ENCODE peak calls at places on chromosome 2, in four cellular contexts. I is H1, W is HepG2, Q is GM12891. F is an unnamed sample.

GRCh38 chr2:38154395-38154794 is 78.4 kb upstream of the CYP1B1 start:
- DNase-seq in W (no peak), Q (no peak), I (no peak), F (no peak)

GRCh38 chr2:161946489-161947107 is 127.4 kb downstream of the DPP4 start:
- DNase-seq in W (peak; percentile 18), I (no peak), Q (no peak), F (no peak)

GRCh38 chr2:232913903-232914302 is 43.8 kb downstream of the SNORC start:
- DNase-seq in I (no peak), W (no peak), Q (no peak), F (no peak)

GRCh38 chr2:219661955-219662395 is 34.5 kb downstream of the SLC4A3 start:
- DNase-seq in Q (no peak), I (no peak), W (no peak), F (no peak)

GRCh38 chr2:225192869-225193268 is 150.6 kb upstream of the DOCK10 start:
- DNase-seq in Q (no peak), I (no peak), W (no peak), F (no peak)

GRCh38 chr2:212520340-212520739 is 18.3 kb downstream of the ERBB4 start:
- DNase-seq in I (no peak), W (peak; percentile 21), Q (no peak), F (no peak)

GRCh38 chr2:219127236-219127635 is 33.4 kb downstream of the NHEJ1 start:
- DNase-seq in I (no peak), W (no peak), Q (no peak), F (no peak)

GRCh38 chr2:89848763-89849162 is 1157.3 kb downstream of the RPIA start:
- DNase-seq in I (no peak), Q (no peak), W (no peak), F (no peak)

GRCh38 chr2:98778741-98779483 is 48.0 kb upstream of the MGAT4A start:
- DNase-seq in W (no peak), I (no peak), Q (no peak), F (no peak)

GRCh38 chr2:134359367-134360081 is 105.7 kb downstream of the MGAT5 start:
- DNase-seq in W (peak; percentile 88), I (no peak), Q (no peak), F (no peak)

GRCh38 chr2:48914477-48915077 is 159.1 kb upstream of the LHCGR start:
- DNase-seq in I (no peak), Q (no peak), W (no peak), F (no peak)

GRCh38 chr2:221588306-221588985 is 16.3 kb upstream of the EPHA4 start:
- DNase-seq in W (no peak), I (no peak), Q (no peak), F (no peak)

GRCh38 chr2:158204741-158205165 is 103.1 kb downstream of the UPP2 start:
- DNase-seq in I (no peak), Q (no peak), W (no peak), F (no peak)

GRCh38 chr2:223524066-223524465 is 78.1 kb downstream of the SCG2 start:
- DNase-seq in Q (no peak), I (no peak), W (no peak), F (no peak)

GRCh38 chr2:71858056-71858455 is 289.6 kb downstream of the CYP26B1 start:
- DNase-seq in W (no peak), I (no peak), Q (no peak), F (no peak)

GRCh38 chr2:62014102-62014501 is 108.6 kb downstream of the COMMD1 start:
- DNase-seq in I (no peak), Q (no peak), W (peak; percentile 38), F (no peak)
- TF ChIP-seq TAF1 in I (no peak), Q (no peak), W (no peak), F (no peak)

GRCh38 chr2:3453196-3453845 is 66.0 kb downstream of the ADI1 start:
- DNase-seq in W (no peak), Q (no peak), I (peak; percentile 32), F (no peak)

GRCh38 chr2:3457524-3458395 is 61.6 kb downstream of the ADI1 start:
- DNase-seq in I (no peak), Q (no peak), W (no peak), F (no peak)

GRCh38 chr2:3454802-3455201 is 64.5 kb downstream of the ADI1 start:
- DNase-seq in I (no peak), Q (no peak), W (no peak), F (no peak)

GRCh38 chr2:3458396-3459184 is 60.7 kb downstream of the ADI1 start:
- DNase-seq in Q (no peak), W (no peak), I (no peak), F (no peak)

DNA sequence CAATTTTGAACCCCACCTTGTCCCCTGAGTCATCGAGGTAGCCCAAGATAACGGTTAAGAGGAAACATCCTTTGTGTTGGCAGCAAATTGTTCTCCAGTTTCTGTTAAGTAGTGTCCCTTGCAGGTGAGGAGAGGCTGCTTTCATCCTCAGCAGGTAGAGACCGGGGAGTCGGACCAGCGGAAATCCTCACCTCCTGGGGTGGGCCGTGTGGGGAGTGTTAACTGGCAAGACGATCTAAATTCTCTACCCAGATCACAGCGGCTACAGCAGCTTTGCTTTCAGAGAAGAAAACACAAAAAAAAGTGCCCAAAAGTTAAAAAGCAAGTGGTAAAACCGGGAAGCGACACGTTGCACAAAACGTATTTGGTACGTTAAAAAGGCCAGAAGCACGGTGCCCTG is 63.2 kb downstream of the ADI1 start:
- DNase-seq in I (no peak), Q (no peak), W (no peak), F (no peak)
- TF ChIP-seq POLR2AphosphoS5 in I (no peak), Q (no peak), W (no peak), F (no peak)

GRCh38 chr2:120104002-120104467 is 91.2 kb downstream of the EPB41L5 start:
- DNase-seq in W (no peak), Q (no peak), I (no peak), F (no peak)
- TF ChIP-seq POLR2A in W (no peak), Q (no peak), I (no peak), F (no peak)

GRCh38 chr2:192377174-192377573 is 182.4 kb upstream of the TMEFF2 start:
- DNase-seq in I (no peak), Q (no peak), W (no peak), F (no peak)

GRCh38 chr2:192373754-192374153 is 179.0 kb upstream of the TMEFF2 start:
- DNase-seq in Q (no peak), W (no peak), I (no peak), F (no peak)

DNA sequence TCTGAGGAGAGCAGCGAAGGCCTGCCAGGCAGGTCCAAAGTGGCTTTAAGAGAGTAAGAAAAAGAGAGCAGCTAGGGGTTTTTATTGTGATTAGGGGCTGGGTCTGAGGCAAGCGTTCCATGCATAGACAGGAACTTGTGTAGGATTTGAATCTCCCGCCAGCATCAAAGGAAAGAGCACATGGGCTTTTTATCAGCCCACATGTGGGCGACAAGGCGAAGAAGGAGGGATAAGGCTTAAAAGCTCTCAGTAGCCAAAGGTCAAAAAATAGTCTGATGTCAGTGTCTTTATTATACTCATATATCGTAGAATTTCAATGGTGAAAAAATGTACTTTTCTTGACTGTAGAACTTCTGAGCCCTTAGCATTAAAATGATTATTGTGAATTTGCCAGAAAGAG is 178.5 kb upstream of the TMEFF2 start:
- DNase-seq in I (no peak), W (no peak), Q (no peak), F (no peak)
- TF ChIP-seq TAF1 in I (no peak), W (no peak), Q (no peak), F (no peak)

GRCh38 chr2:217186565-217187218 is 326.8 kb upstream of the TNP1 start:
- DNase-seq in W (no peak), I (no peak), Q (no peak), F (no peak)
- TF ChIP-seq POLR2AphosphoS5 in W (no peak), I (no peak), Q (no peak), F (no peak)

DNA sequence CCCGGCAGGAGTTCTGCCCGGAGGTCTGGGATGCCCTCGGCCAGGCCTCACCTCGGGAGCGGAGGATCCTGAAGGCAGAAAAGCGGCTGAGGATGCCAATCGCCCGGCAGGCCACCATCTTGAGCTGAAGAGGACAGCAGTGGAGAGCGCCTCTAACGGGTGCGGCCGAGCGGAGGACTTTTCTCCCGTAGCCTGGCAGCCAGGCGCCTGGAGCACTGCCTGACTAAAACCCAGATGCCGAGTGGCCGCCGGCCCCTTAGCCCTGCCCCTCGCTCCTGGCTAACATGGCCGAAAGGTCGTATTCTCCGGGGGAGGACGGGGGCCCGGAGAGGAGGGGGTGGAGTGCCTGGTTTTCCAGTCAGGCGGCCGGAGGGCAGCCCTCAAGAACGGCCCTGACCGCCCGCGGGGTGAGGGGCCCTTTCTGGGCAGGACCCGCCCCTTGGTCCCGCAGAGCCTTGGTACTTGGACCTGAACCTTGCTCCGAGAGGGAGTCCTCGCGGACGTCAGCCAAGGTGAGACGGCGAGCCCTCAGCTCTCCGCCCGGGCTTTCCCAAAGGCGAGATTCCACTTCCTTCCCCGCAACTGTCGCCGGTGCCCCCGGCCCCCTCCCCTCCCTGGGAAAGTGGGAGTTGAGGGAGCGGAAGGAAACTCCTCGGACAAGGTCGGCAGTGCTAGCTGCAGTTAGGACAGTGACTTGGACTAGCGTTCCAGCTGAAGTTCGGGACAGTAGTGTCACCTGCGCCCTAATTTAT is at the start of the genes HADHA and HADHB:
- DNase-seq in Q (peak; percentile 65), I (peak; percentile 96), W (peak; percentile 95), F (peak; percentile 67)
- TF ChIP-seq POLR2A in Q (peak; percentile 87), I (peak; percentile 90), W (peak; percentile 94), F (peak; percentile 89)

F was measured in GM12892.